ENCODE peak calls at places on chromosomes 2 and 18, in seven cellular contexts. S is IMR-90; Q is CD4-positive, CD25-positive, alpha-beta regulatory T cell; G is spleen; O is left ventricle myocardium inferior; C is thoracic aorta; Z is neuronal stem cell. J is an unnamed sample.

GRCh38 chr2:240239325-240239724 is 98.9 kb upstream of the OTOS start:
- DNase-seq in S (no peak), Q (no peak), G (no peak), O (no peak), C (no peak), Z (no peak), J (no peak)

GRCh38 chr18:13451661-13452447 is 233.3 kb downstream of the LDLRAD4 start:
- DNase-seq in S (no peak), Q (no peak), G (no peak), O (no peak), C (no peak), Z (no peak), J (no peak)

GRCh38 chr2:136997550-136997949 is 232.2 kb downstream of the THSD7B start:
- DNase-seq in S (no peak), Q (no peak), G (no peak), O (no peak), C (no peak), Z (no peak), J (peak; percentile 24)

GRCh38 chr2:121429927-121430511 is 100.7 kb upstream of the RNU4ATAC start:
- DNase-seq in S (no peak), Q (no peak), G (no peak), O (no peak), C (no peak), Z (no peak), J (no peak)

GRCh38 chr2:148979919-148980277 is 58.6 kb upstream of the LYPD6B start:
- DNase-seq in S (no peak), Q (no peak), G (no peak), O (no peak), C (no peak), Z (no peak), J (no peak)

GRCh38 chr18:26738706-26739105 is 126.8 kb downstream of the AQP4 start:
- DNase-seq in S (no peak), Q (no peak), G (no peak), O (no peak), C (no peak), Z (no peak), J (no peak)

GRCh38 chr2:201928363-201928762 is 105.3 kb upstream of the FZD7 start:
- DNase-seq in S (no peak), Q (no peak), G (no peak), O (no peak), C (no peak), Z (no peak), J (no peak)

GRCh38 chr18:59631583-59632181 is 65.5 kb downstream of the CCBE1 start:
- DNase-seq in S (peak; percentile 58), Q (peak; percentile 5), G (no peak), O (no peak), C (no peak), Z (peak; percentile 49), J (peak; percentile 7)

GRCh38 chr18:43278401-43278800 is 1.1 kb upstream of the SYT4 start:
- DNase-seq in S (no peak), Q (no peak), G (no peak), O (no peak), C (no peak), Z (no peak), J (no peak)

GRCh38 chr2:201218780-201219179 is 35.8 kb downstream of the CASP10 start:
- DNase-seq in S (peak; percentile 41), Q (no peak), G (no peak), O (no peak), C (no peak), Z (no peak), J (no peak)

GRCh38 chr18:50286391-50287027 is 983 bp downstream of the CXXC1 start:
- DNase-seq in S (peak; percentile 29), Q (peak; percentile 34), G (peak; percentile 87), O (no peak), C (no peak), Z (no peak), J (peak; percentile 26)

GRCh38 chr18:59318460-59318859 is at the start of gene CPLX4:
- DNase-seq in S (no peak), Q (no peak), G (no peak), O (no peak), C (no peak), Z (no peak), J (no peak)

GRCh38 chr2:221807706-221808105 is 235.6 kb upstream of the EPHA4 start:
- DNase-seq in S (no peak), Q (no peak), G (no peak), O (no peak), C (no peak), Z (no peak), J (no peak)

DNA sequence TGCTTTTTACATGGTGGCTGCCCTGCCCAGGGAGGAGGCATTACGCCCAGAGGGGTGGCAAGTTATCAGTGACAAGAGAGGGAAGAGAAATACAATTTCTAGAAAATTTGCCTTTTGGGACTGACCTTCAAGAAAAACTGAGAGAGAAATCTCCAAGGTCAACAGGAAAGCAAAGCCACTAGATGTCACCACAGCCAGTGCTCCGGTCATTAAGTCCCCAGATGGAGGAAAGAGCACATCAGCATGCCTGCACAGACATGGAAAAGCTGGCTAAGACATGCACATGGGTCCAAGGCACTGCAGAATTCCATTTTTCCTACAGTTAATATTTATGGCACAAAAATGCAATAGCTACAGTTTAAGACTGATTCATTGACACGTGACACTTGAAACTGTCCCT is 21.0 kb downstream of the FHL2 start:
- DNase-seq in S (no peak), Q (no peak), G (no peak), O (no peak), C (no peak), Z (no peak), J (no peak)
- H3K27ac ChIP-seq in S (peak overlapping the region; percentile 75), Q (no peak overlapping the region), G (no peak overlapping the region), O (peak overlapping the region; percentile 85), C (no peak overlapping the region), Z (no peak overlapping the region), J (peak overlapping the region; percentile 19)

DNA sequence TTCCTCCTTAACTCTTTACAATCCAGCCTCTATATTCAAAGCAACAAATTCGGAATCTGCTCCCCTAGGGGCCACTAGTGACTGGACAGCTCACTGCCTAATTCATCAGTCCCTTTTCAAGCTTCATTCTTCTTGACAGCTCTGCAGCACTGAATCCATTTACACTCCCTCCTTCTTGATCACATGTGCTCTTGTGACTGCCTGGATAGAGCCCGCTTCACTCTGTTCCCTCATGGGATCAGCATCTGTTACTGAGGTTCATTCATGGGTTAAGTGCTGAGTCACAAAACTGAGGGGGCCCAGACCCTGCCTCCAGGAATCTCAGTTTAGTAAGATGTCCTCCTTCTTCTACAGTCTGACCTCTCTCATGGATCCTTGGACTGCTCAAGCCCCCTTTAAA is 81.5 kb downstream of the CYRIA start:
- DNase-seq in S (no peak), Q (no peak), G (no peak), O (no peak), C (no peak), Z (no peak), J (no peak)
- H3K27ac ChIP-seq in S (no peak overlapping the region), Q (no peak overlapping the region), G (no peak overlapping the region), O (no peak overlapping the region), C (no peak overlapping the region), Z (no peak overlapping the region), J (no peak overlapping the region)

GRCh38 chr2:8126783-8127182 is 555.1 kb upstream of the ID2 start:
- DNase-seq in S (no peak), Q (no peak), G (no peak), O (no peak), C (no peak), Z (no peak), J (no peak)
- H3K27ac ChIP-seq in S (no peak overlapping the region), Q (no peak overlapping the region), G (no peak overlapping the region), O (peak overlapping the region; percentile 50), C (no peak overlapping the region), Z (no peak overlapping the region), J (no peak overlapping the region)

DNA sequence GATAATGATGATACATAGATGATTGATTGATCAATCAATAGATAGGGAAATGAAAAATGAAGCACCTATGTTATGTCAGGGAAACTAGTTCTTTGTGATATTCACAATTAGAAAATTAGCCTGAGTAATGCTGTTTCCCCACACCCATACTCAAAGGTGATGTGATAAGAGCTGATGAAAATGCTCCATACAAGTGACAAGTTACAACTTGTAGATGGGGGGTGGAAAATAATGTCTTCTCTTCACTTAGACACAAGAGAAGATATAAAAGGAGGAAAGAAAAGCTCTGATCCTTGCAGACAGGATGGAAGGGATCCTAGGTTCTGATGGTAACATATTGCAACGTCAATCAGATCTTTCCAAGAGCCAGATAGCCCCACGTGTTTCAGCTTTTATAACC is 365.9 kb downstream of the AKAIN1 start:
- DNase-seq in S (no peak), Q (no peak), G (no peak), O (no peak), C (no peak), Z (no peak), J (no peak)
- H3K27ac ChIP-seq in S (no peak overlapping the region), Q (no peak overlapping the region), G (no peak overlapping the region), O (no peak overlapping the region), C (no peak overlapping the region), Z (no peak overlapping the region), J (no peak overlapping the region)